ENCODE peak calls at places on chromosomes 3 and 15, in five cellular contexts. B is GF-D8, D is Panc1, O is left lung, L is GM12892. I is an unnamed sample.
A peak's percentile ranks its signal among the peaks of the same experiment; 100 is the strongest.

GRCh38 chr3:64327039-64327804 is 102.0 kb upstream of the PRICKLE2 start:
- DNase-seq in B (no peak), D (no peak), O (no peak), L (no peak), I (no peak)

GRCh38 chr15:38299216-38299615 is 46.6 kb downstream of the SPRED1 start:
- DNase-seq in B (no peak), D (no peak), O (no peak), L (no peak), I (no peak)

GRCh38 chr15:69035205-69035917 is 20.9 kb downstream of the NOX5 start:
- DNase-seq in B (no peak), D (no peak), O (no peak), L (no peak), I (no peak)

GRCh38 chr3:190321789-190322603 is at the start of gene CLDN1:
- DNase-seq in B (no peak), D (no peak), O (peak; percentile 82), L (peak; percentile 66), I (peak; percentile 18)

GRCh38 chr15:41939986-41940385 is 32.4 kb downstream of the EHD4 start:
- DNase-seq in B (no peak), D (no peak), O (no peak), L (no peak), I (no peak)

GRCh38 chr3:180912304-180913226 is at the start of gene FXR1:
- DNase-seq in B (peak; percentile 83), D (peak; percentile 74), O (peak; percentile 94), L (peak; percentile 73), I (peak; percentile 61)

GRCh38 chr3:47578119-47578630 is 490 bp downstream of the CSPG5 start:
- DNase-seq in B (no peak), D (no peak), O (peak; percentile 44), L (peak; percentile 76), I (no peak)

GRCh38 chr3:94159062-94159726 is 96.3 kb downstream of the NSUN3 start:
- DNase-seq in B (no peak), D (no peak), O (no peak), L (no peak), I (no peak)

GRCh38 chr3:119641416-119641815 is 19.0 kb downstream of the POPDC2 start:
- DNase-seq in B (no peak), D (no peak), O (no peak), L (no peak), I (no peak)

GRCh38 chr3:142240708-142241107 is 15.3 kb upstream of the GK5 start:
- DNase-seq in B (no peak), D (no peak), O (no peak), L (no peak), I (no peak)

GRCh38 chr15:57218826-57219576 is 157.3 kb upstream of the CGNL1 start:
- DNase-seq in B (peak; percentile 86), D (no peak), O (no peak), L (no peak), I (no peak)

GRCh38 chr3:195859846-195860411 is 48.2 kb upstream of the MUC4 start:
- DNase-seq in B (no peak), D (no peak), O (no peak), L (no peak), I (no peak)

GRCh38 chr3:111850481-111850880 is 8.6 kb upstream of the PHLDB2 start:
- DNase-seq in B (no peak), D (no peak), O (no peak), L (no peak), I (no peak)

GRCh38 chr3:151135548-151136337 is 50.3 kb downstream of the MED12L start:
- DNase-seq in B (no peak), D (no peak), O (peak; percentile 61), L (no peak), I (no peak)

GRCh38 chr3:108590443-108590842 is 921 bp downstream of the DZIP3 start:
- DNase-seq in B (no peak), D (no peak), O (no peak), L (no peak), I (no peak)

GRCh38 chr3:80705290-80705689 is 937.5 kb upstream of the ROBO1 start:
- DNase-seq in B (no peak), D (no peak), O (no peak), L (no peak), I (no peak)